ENCODE peak calls at places on chromosome 18, in four cellular contexts. X, C, R and U are unnamed samples.

GRCh38 chr18:75214766-75215515 is 4.3 kb downstream of the TSHZ1 start:
- DNase-seq in R (no peak), X (no peak), C (no peak), U (no peak)

GRCh38 chr18:31572368-31572767 is 19.3 kb upstream of the TTR start:
- DNase-seq in R (no peak), C (no peak), X (no peak), U (no peak)

GRCh38 chr18:63540131-63540530 is 2.0 kb upstream of the SERPINB12 start:
- DNase-seq in R (peak), X (no peak), C (no peak), U (peak)

GRCh38 chr18:24319757-24320156 is 77.9 kb downstream of the OSBPL1A start:
- DNase-seq in X (no peak), C (no peak), R (no peak), U (no peak)

GRCh38 chr18:79791141-79791972 is 6.4 kb upstream of the KCNG2 start:
- DNase-seq in X (no peak), R (peak), C (no peak), U (no peak)

GRCh38 chr18:69383191-69383590 is 17.5 kb upstream of the DOK6 start:
- DNase-seq in R (peak), X (no peak), C (no peak), U (peak)

GRCh38 chr18:50848038-50848437 is 28.2 kb upstream of the MRO start:
- DNase-seq in C (no peak), X (no peak), R (no peak), U (no peak)

GRCh38 chr18:28161608-28162599 is 15.0 kb downstream of the CDH2 start:
- DNase-seq in C (no peak), X (no peak), R (peak), U (no peak)

GRCh38 chr18:57943723-57944122 is 100.3 kb upstream of the NEDD4L start:
- DNase-seq in R (peak), X (no peak), C (no peak), U (no peak)

GRCh38 chr18:66867653-66868052 is 263.8 kb upstream of the CDH19 start:
- DNase-seq in C (no peak), R (no peak), X (no peak), U (no peak)

GRCh38 chr18:80247403-80247916 is at the start of gene PARD6G:
- DNase-seq in C (peak), X (peak), R (peak), U (peak)